ENCODE peak calls at places on chromosomes 6 and 20, in four cellular contexts. S, U, I and C are unnamed samples.

GRCh38 chr6:155955038-155955437 is 499.4 kb upstream of the NOX3 start:
- DNase-seq in S (no peak), U (no peak), I (peak; percentile 84), C (no peak)

GRCh38 chr6:69819138-69819537 is 22.3 kb upstream of the LMBRD1 start:
- DNase-seq in S (no peak), U (no peak), I (no peak), C (no peak)

GRCh38 chr6:149967591-149967990 is 3.8 kb downstream of the ULBP1 start:
- DNase-seq in S (no peak), U (no peak), I (no peak), C (no peak)

GRCh38 chr6:66538548-66539135 is 831.6 kb upstream of the EYS start:
- DNase-seq in S (no peak), U (no peak), I (no peak), C (no peak)

GRCh38 chr6:160808263-160808662 is 106.2 kb downstream of the PLG start:
- DNase-seq in S (no peak), U (no peak), I (no peak), C (no peak)

GRCh38 chr6:94956910-94957309 is 620.4 kb upstream of the MANEA start:
- DNase-seq in S (no peak), U (no peak), I (no peak), C (no peak)

GRCh38 chr20:329325-329695 is 4.0 kb downstream of the SOX12 start:
- DNase-seq in S (no peak), U (peak; percentile 23), I (no peak), C (no peak)

GRCh38 chr20:4898845-4899244 is 102.5 kb downstream of the SLC23A2 start:
- DNase-seq in S (no peak), U (no peak), I (no peak), C (no peak)

GRCh38 chr6:43703512-43704429 is 16.2 kb upstream of the MRPS18A start:
- DNase-seq in S (no peak), U (no peak), I (no peak), C (no peak)

GRCh38 chr20:50980851-50981713 is 22.5 kb downstream of the MOCS3 start:
- DNase-seq in S (peak; percentile 41), U (peak; percentile 44), I (peak; percentile 89), C (no peak)

GRCh38 chr6:9745476-9745875 is 669.4 kb downstream of the TFAP2A start:
- DNase-seq in S (no peak), U (no peak), I (no peak), C (no peak)

GRCh38 chr6:32956176-32956575 is 3.3 kb upstream of the HLA-DMA start:
- DNase-seq in S (no peak), U (no peak), I (no peak), C (no peak)

GRCh38 chr6:151044465-151045441 is 179.3 kb downstream of the MTHFD1L start:
- DNase-seq in S (peak; percentile 82), U (peak; percentile 53), I (peak; percentile 26), C (peak; percentile 74)

GRCh38 chr6:154690857-154691256 is 42.4 kb upstream of the SCAF8 start:
- DNase-seq in S (no peak), U (no peak), I (no peak), C (no peak)

GRCh38 chr6:163647624-163648023 is 233.1 kb downstream of the QKI start:
- DNase-seq in S (no peak), U (no peak), I (no peak), C (no peak)

GRCh38 chr6:42453649-42454427 is 2.1 kb upstream of the TRERF1 start:
- DNase-seq in S (no peak), U (peak; percentile 58), I (peak; percentile 72), C (peak; percentile 71)

GRCh38 chr6:73451166-73452106 is 661 bp downstream of the CGAS start:
- DNase-seq in S (no peak), U (peak; percentile 19), I (peak; percentile 70), C (peak; percentile 66)

GRCh38 chr6:43807228-43808061 is 37.4 kb downstream of the VEGFA start:
- DNase-seq in S (no peak), U (no peak), I (no peak), C (peak; percentile 62)

GRCh38 chr20:24778585-24779031 is 170.5 kb upstream of the CST7 start:
- DNase-seq in S (no peak), U (no peak), I (no peak), C (no peak)

GRCh38 chr6:168514216-168514615 is 73.2 kb downstream of the SMOC2 start:
- DNase-seq in S (no peak), U (peak; percentile 48), I (no peak), C (peak; percentile 82)

GRCh38 chr20:21396045-21396893 is 1.1 kb downstream of the NKX2-4 start:
- DNase-seq in S (no peak), U (no peak), I (peak; percentile 66), C (peak; percentile 36)

GRCh38 chr6:7108196-7108963 is 619 bp downstream of the RREB1 start:
- DNase-seq in S (no peak), U (peak; percentile 72), I (peak; percentile 78), C (peak; percentile 88)

GRCh38 chr6:63523630-63524029 is 48.6 kb upstream of the LOC128125822 start:
- DNase-seq in S (no peak), U (no peak), I (no peak), C (no peak)

GRCh38 chr6:148700713-148701392 is 46.0 kb upstream of the UST start:
- DNase-seq in S (no peak), U (peak; percentile 37), I (peak; percentile 37), C (peak; percentile 58)

GRCh38 chr6:158290040-158290439 is 22.2 kb upstream of the TULP4 start:
- DNase-seq in S (no peak), U (no peak), I (no peak), C (no peak)

GRCh38 chr6:134177236-134177635 is 124.8 kb upstream of the SLC2A12 start:
- DNase-seq in S (no peak), U (no peak), I (no peak), C (no peak)

GRCh38 chr6:134177753-134178229 is 125.4 kb upstream of the SLC2A12 start:
- DNase-seq in S (no peak), U (no peak), I (no peak), C (no peak)

GRCh38 chr6:134174790-134175531 is 122.5 kb upstream of the SLC2A12 start:
- DNase-seq in S (peak; percentile 73), U (peak; percentile 96), I (peak; percentile 92), C (peak; percentile 98)

GRCh38 chr6:134175532-134176282 is 123.3 kb upstream of the SLC2A12 start:
- DNase-seq in S (peak; percentile 29), U (peak; percentile 88), I (peak; percentile 63), C (peak; percentile 93)

GRCh38 chr6:134176283-134176975 is 124.0 kb upstream of the SLC2A12 start:
- DNase-seq in S (no peak), U (peak; percentile 79), I (peak; percentile 69), C (peak; percentile 86)
- H3K4me3 ChIP-seq in S (no peak overlapping the region), U (no peak overlapping the region), I (peak overlapping the region; percentile 74), C (peak overlapping the region; percentile 86)

GRCh38 chr6:89411019-89411268 is 1.1 kb downstream of the RRAGD start:
- DNase-seq in S (no peak), U (peak; percentile 58), I (peak; percentile 39), C (peak; percentile 63)
- H3K4me1 ChIP-seq in S (peaks cover 20% of the 10 kb centered on the region), U (peaks cover 18% of the 10 kb centered on the region), I (peaks cover 44% of the 10 kb centered on the region), C (peaks cover 2% of the 10 kb centered on the region)

GRCh38 chr20:22561965-22562581 is 22.3 kb downstream of the FOXA2 start:
- DNase-seq in S (no peak), U (no peak), I (no peak), C (no peak)

GRCh38 chr20:22560817-22561216 is 23.6 kb downstream of the FOXA2 start:
- DNase-seq in S (no peak), U (no peak), I (peak; percentile 76), C (no peak)

GRCh38 chr20:22562620-22563019 is 21.8 kb downstream of the FOXA2 start:
- DNase-seq in S (no peak), U (no peak), I (no peak), C (no peak)

GRCh38 chr20:22559711-22560305 is 24.6 kb downstream of the FOXA2 start:
- DNase-seq in S (no peak), U (no peak), I (no peak), C (no peak)

GRCh38 chr20:22563062-22563965 is 21.1 kb downstream of the FOXA2 start:
- DNase-seq in S (no peak), U (no peak), I (no peak), C (no peak)
- H3K27me3 ChIP-seq in S (peaks cover 46% of the 10 kb centered on the region), U (peaks cover 69% of the 10 kb centered on the region), I (peaks cover 100% of the 10 kb centered on the region), C (peaks cover 7% of the 10 kb centered on the region)

GRCh38 chr6:29082457-29082856 is 4.7 kb downstream of the OR2B3 start:
- DNase-seq in S (no peak), U (no peak), I (no peak), C (no peak)

GRCh38 chr6:29092957-29093356 is 5.8 kb upstream of the OR2B3 start:
- DNase-seq in S (no peak), U (no peak), I (no peak), C (no peak)

GRCh38 chr6:29081312-29081711 is 5.8 kb downstream of the OR2B3 start:
- DNase-seq in S (no peak), U (no peak), I (no peak), C (no peak)

DNA sequence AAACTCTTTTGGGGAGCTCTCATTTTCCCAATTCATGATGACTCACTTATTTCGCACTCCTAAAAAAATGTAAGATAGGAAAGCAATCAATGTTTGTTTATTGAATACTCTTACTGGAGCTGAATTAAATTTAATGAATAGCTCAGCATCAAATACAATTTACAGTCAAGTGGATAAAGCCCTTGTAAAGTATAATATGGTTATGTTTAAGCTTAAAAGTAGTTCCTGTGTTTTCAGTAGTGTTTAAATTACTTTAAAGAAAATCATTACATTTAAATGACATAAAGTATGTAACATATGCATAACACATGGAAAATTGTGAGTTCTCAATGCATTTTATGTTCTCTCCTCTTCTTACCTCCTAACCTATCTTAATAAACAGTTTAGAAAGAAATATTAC is at the start of gene OR2B3:
- DNase-seq in S (no peak), U (no peak), I (no peak), C (no peak)
- H3K4me3 ChIP-seq in S (no peak within 1 kb of the TSS), U (no peak within 1 kb of the TSS), I (no peak within 1 kb of the TSS), C (no peak within 1 kb of the TSS)

GRCh38 chr6:27755768-27756167 is 156.4 kb downstream of the OR2B2 start:
- DNase-seq in S (no peak), U (no peak), I (no peak), C (no peak)
- H3K4me1 ChIP-seq in S (peaks cover 52% of the 10 kb centered on the region), U (no peaks in the 10 kb centered on the region), I (peaks cover 5% of the 10 kb centered on the region), C (no peaks in the 10 kb centered on the region)